ENCODE peak calls at places on chromosomes 7 and 10, in five cellular contexts. One of them, this sample, is unnamed.

GRCh38 chr10:33224251-33224965 is 110.1 kb downstream of the NRP1 start:
- DNase-seq in cardiac fibroblast: no peak
- DNase-seq in WTC11: no peak
- DNase-seq in NB4: no peak
- DNase-seq in heart right ventricle: no peak
- DNase-seq in this sample: no peak

GRCh38 chr7:21653623-21654022 is 110.8 kb downstream of the DNAH11 start:
- DNase-seq in cardiac fibroblast: no peak
- DNase-seq in WTC11: no peak
- DNase-seq in NB4: no peak
- DNase-seq in heart right ventricle: no peak
- DNase-seq in this sample: no peak

GRCh38 chr10:95648138-95648537 is 8.4 kb downstream of the ALDH18A1 start:
- DNase-seq in cardiac fibroblast: no peak
- DNase-seq in WTC11: no peak
- DNase-seq in NB4: no peak
- DNase-seq in heart right ventricle: no peak
- DNase-seq in this sample: no peak

GRCh38 chr10:23197416-23197861 is 5.3 kb downstream of the PTF1A start:
- DNase-seq in cardiac fibroblast: no peak
- DNase-seq in WTC11: no peak
- DNase-seq in NB4: no peak
- DNase-seq in heart right ventricle: no peak
- DNase-seq in this sample: no peak

GRCh38 chr7:139231513-139232376 is 708 bp downstream of the UBN2 start:
- DNase-seq in cardiac fibroblast: peak
- DNase-seq in WTC11: peak
- DNase-seq in NB4: peak
- DNase-seq in heart right ventricle: no peak
- DNase-seq in this sample: no peak

GRCh38 chr7:92754756-92755581 is 81.4 kb downstream of the CDK6 start:
- DNase-seq in cardiac fibroblast: no peak
- DNase-seq in WTC11: no peak
- DNase-seq in NB4: peak
- DNase-seq in heart right ventricle: no peak
- DNase-seq in this sample: no peak

GRCh38 chr10:132022241-132022640 is 40.5 kb upstream of the BNIP3 start:
- DNase-seq in cardiac fibroblast: no peak
- DNase-seq in WTC11: no peak
- DNase-seq in NB4: peak
- DNase-seq in heart right ventricle: no peak
- DNase-seq in this sample: no peak

GRCh38 chr10:3784510-3785250 is at the start of gene KLF6:
- DNase-seq in cardiac fibroblast: peak
- DNase-seq in WTC11: no peak
- DNase-seq in NB4: no peak
- DNase-seq in heart right ventricle: no peak
- DNase-seq in this sample: peak

GRCh38 chr7:128055668-128056067 is 24.4 kb upstream of the LRRC4 start:
- DNase-seq in cardiac fibroblast: no peak
- DNase-seq in WTC11: no peak
- DNase-seq in NB4: no peak
- DNase-seq in heart right ventricle: no peak
- DNase-seq in this sample: no peak

GRCh38 chr10:28089467-28089866 is 90.6 kb upstream of the ODAD2 start:
- DNase-seq in cardiac fibroblast: peak
- DNase-seq in WTC11: no peak
- DNase-seq in NB4: no peak
- DNase-seq in heart right ventricle: no peak
- DNase-seq in this sample: no peak

DNA sequence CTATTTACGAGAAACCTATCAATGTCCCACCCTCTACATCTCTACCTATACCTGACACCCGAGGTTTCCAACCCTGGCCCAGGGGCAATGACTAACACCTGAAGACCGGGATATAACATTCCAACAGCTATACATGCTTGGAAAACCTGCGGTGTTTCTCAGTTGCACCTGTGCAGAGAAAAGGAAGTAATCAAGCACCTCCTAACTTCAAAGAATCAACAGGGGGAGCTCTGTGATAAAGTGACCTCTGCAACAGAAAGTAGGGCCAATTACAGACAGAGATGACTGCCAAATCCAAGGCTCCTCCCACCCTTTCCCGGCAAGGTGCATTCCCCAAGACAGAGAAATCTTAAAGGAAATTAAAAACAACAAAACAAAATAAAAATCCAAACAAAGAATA is 41.3 kb downstream of the CCDC6 start:
- DNase-seq in cardiac fibroblast: peak
- DNase-seq in WTC11: peak
- DNase-seq in NB4: peak
- DNase-seq in heart right ventricle: peak
- DNase-seq in this sample: peak
- TF ChIP-seq CTCF in cardiac fibroblast: peak
- TF ChIP-seq CTCF in WTC11: no peak
- TF ChIP-seq CTCF in NB4: peak
- TF ChIP-seq CTCF in heart right ventricle: peak
- TF ChIP-seq CTCF in this sample: no peak

GRCh38 chr10:78155722-78156121 is 122.1 kb downstream of the RPS24 start:
- DNase-seq in cardiac fibroblast: no peak
- DNase-seq in WTC11: no peak
- DNase-seq in NB4: no peak
- DNase-seq in heart right ventricle: no peak
- DNase-seq in this sample: no peak
- TF ChIP-seq CTCF in cardiac fibroblast: no peak
- TF ChIP-seq CTCF in WTC11: no peak
- TF ChIP-seq CTCF in NB4: no peak
- TF ChIP-seq CTCF in heart right ventricle: no peak
- TF ChIP-seq CTCF in this sample: no peak

GRCh38 chr7:55144333-55144954 is 125.6 kb downstream of the EGFR start:
- DNase-seq in cardiac fibroblast: no peak
- DNase-seq in WTC11: peak
- DNase-seq in NB4: peak
- DNase-seq in heart right ventricle: no peak
- DNase-seq in this sample: peak
- TF ChIP-seq CTCF in cardiac fibroblast: peak
- TF ChIP-seq CTCF in WTC11: peak
- TF ChIP-seq CTCF in NB4: peak
- TF ChIP-seq CTCF in heart right ventricle: peak
- TF ChIP-seq CTCF in this sample: no peak

GRCh38 chr7:140674899-140675701 is 2.4 kb downstream of the ADCK2 start:
- DNase-seq in cardiac fibroblast: peak
- DNase-seq in WTC11: no peak
- DNase-seq in NB4: peak
- DNase-seq in heart right ventricle: peak
- DNase-seq in this sample: no peak
- TF ChIP-seq CTCF in cardiac fibroblast: peak
- TF ChIP-seq CTCF in WTC11: no peak
- TF ChIP-seq CTCF in NB4: peak
- TF ChIP-seq CTCF in heart right ventricle: peak
- TF ChIP-seq CTCF in this sample: no peak

GRCh38 chr7:155789001-155789725 is 23.1 kb downstream of the SHH start:
- DNase-seq in cardiac fibroblast: no peak
- DNase-seq in WTC11: no peak
- DNase-seq in NB4: no peak
- DNase-seq in heart right ventricle: no peak
- DNase-seq in this sample: no peak
- TF ChIP-seq CTCF in cardiac fibroblast: no peak
- TF ChIP-seq CTCF in WTC11: no peak
- TF ChIP-seq CTCF in NB4: no peak
- TF ChIP-seq CTCF in heart right ventricle: no peak
- TF ChIP-seq CTCF in this sample: no peak

GRCh38 chr10:45373003-45373782 is 823 bp upstream of the ALOX5 start:
- DNase-seq in cardiac fibroblast: no peak
- DNase-seq in WTC11: peak
- DNase-seq in NB4: no peak
- DNase-seq in heart right ventricle: no peak
- DNase-seq in this sample: no peak
- TF ChIP-seq CTCF in cardiac fibroblast: no peak
- TF ChIP-seq CTCF in WTC11: no peak
- TF ChIP-seq CTCF in NB4: no peak
- TF ChIP-seq CTCF in heart right ventricle: no peak
- TF ChIP-seq CTCF in this sample: no peak

GRCh38 chr7:44378744-44379143 is 53.4 kb upstream of the CAMK2B start:
- DNase-seq in cardiac fibroblast: peak
- DNase-seq in WTC11: no peak
- DNase-seq in NB4: no peak
- DNase-seq in heart right ventricle: no peak
- DNase-seq in this sample: peak
- TF ChIP-seq CTCF in cardiac fibroblast: peak
- TF ChIP-seq CTCF in WTC11: no peak
- TF ChIP-seq CTCF in NB4: no peak
- TF ChIP-seq CTCF in heart right ventricle: no peak
- TF ChIP-seq CTCF in this sample: no peak

GRCh38 chr7:69781412-69781846 is 183.2 kb downstream of the AUTS2 start:
- DNase-seq in cardiac fibroblast: peak
- DNase-seq in WTC11: no peak
- DNase-seq in NB4: no peak
- DNase-seq in heart right ventricle: no peak
- DNase-seq in this sample: no peak
- TF ChIP-seq CTCF in cardiac fibroblast: no peak
- TF ChIP-seq CTCF in WTC11: no peak
- TF ChIP-seq CTCF in NB4: no peak
- TF ChIP-seq CTCF in heart right ventricle: no peak
- TF ChIP-seq CTCF in this sample: no peak

GRCh38 chr7:149071641-149072437 is 18.7 kb downstream of the ZNF786 start:
- DNase-seq in cardiac fibroblast: no peak
- DNase-seq in WTC11: peak
- DNase-seq in NB4: peak
- DNase-seq in heart right ventricle: no peak
- DNase-seq in this sample: no peak
- TF ChIP-seq CTCF in cardiac fibroblast: peak
- TF ChIP-seq CTCF in WTC11: peak
- TF ChIP-seq CTCF in NB4: peak
- TF ChIP-seq CTCF in heart right ventricle: peak
- TF ChIP-seq CTCF in this sample: no peak